ENCODE peak calls at places on chromosomes 6 and 20, in eight cellular contexts. H is HepG2, M is GM23338, T is PC-3, W is hepatocyte, F is mammary epithelial cell, O is GM12878, P is HCT116. S is an unnamed sample.
A peak's percentile ranks its signal among the peaks of the same experiment; 100 is the strongest.

GRCh38 chr6:71349976-71350615 is 61.5 kb downstream of the OGFRL1 start:
- DNase-seq in T (peak; percentile 65), W (no peak), H (no peak), O (no peak), M (no peak), F (no peak), P (no peak), S (no peak)

GRCh38 chr6:159094444-159095252 is 49.9 kb upstream of the TAGAP start:
- DNase-seq in F (no peak), P (no peak), H (no peak), W (no peak), T (no peak), M (no peak), O (no peak), S (no peak)

GRCh38 chr20:38452880-38453624 is 17.9 kb upstream of the SNHG17 start:
- DNase-seq in H (no peak), P (no peak), T (peak; percentile 78), O (no peak), W (peak; percentile 21), M (no peak), F (no peak), S (peak; percentile 94)

GRCh38 chr6:3740551-3741476 is 10.7 kb downstream of the PXDC1 start:
- DNase-seq in M (no peak), P (no peak), T (no peak), H (no peak), O (no peak), F (no peak), W (no peak), S (peak; percentile 48)

GRCh38 chr6:125215252-125215819 is 61.8 kb downstream of the TPD52L1 start:
- DNase-seq in M (no peak), F (no peak), O (no peak), W (no peak), P (no peak), H (no peak), T (no peak), S (no peak)

GRCh38 chr20:21396921-21397340 is 395 bp downstream of the NKX2-4 start:
- DNase-seq in H (no peak), P (no peak), M (peak; percentile 53), O (no peak), T (no peak), W (peak; percentile 20), F (no peak), S (peak; percentile 69)

GRCh38 chr6:20481281-20481680 is 53.0 kb upstream of the CDKAL1 start:
- DNase-seq in H (no peak), F (no peak), T (no peak), P (no peak), W (no peak), M (no peak), O (no peak), S (no peak)

GRCh38 chr6:90168693-90169131 is 127.9 kb downstream of the BACH2 start:
- DNase-seq in M (no peak), H (no peak), F (peak; percentile 79), P (no peak), T (peak; percentile 19), O (no peak), W (no peak), S (peak; percentile 86)

GRCh38 chr20:22805219-22805618 is 220.8 kb upstream of the FOXA2 start:
- DNase-seq in H (peak; percentile 17), P (no peak), M (peak; percentile 42), T (peak; percentile 33), W (peak; percentile 80), F (peak; percentile 89), O (no peak), S (no peak)

GRCh38 chr6:143127941-143128340 is 67.3 kb downstream of the AIG1 start:
- DNase-seq in P (no peak), T (no peak), O (no peak), W (no peak), H (no peak), F (no peak), M (no peak), S (no peak)

GRCh38 chr6:153568601-153569000 is 437.5 kb upstream of the RGS17 start:
- DNase-seq in M (no peak), H (no peak), O (no peak), W (no peak), T (no peak), P (no peak), F (no peak), S (no peak)

GRCh38 chr6:154252676-154253075 is 103.9 kb downstream of the IPCEF1 start:
- DNase-seq in M (no peak), F (no peak), T (no peak), H (no peak), W (no peak), O (no peak), P (no peak), S (no peak)

GRCh38 chr6:69422474-69422873 is 374.3 kb downstream of the LMBRD1 start:
- DNase-seq in M (peak; percentile 2), P (no peak), O (no peak), F (no peak), W (no peak), T (no peak), H (no peak), S (no peak)

GRCh38 chr6:14452567-14453527 is 335.3 kb downstream of the CD83 start:
- DNase-seq in M (no peak), O (peak; percentile 4), F (no peak), H (no peak), P (no peak), T (no peak), W (no peak), S (no peak)

GRCh38 chr6:139372326-139373153 is 1.9 kb downstream of the CITED2 start:
- DNase-seq in P (no peak), O (no peak), W (no peak), M (no peak), H (no peak), T (peak; percentile 10), F (no peak), S (peak; percentile 72)

GRCh38 chr20:57428611-57429496 is 37.7 kb downstream of the RBM38 start:
- DNase-seq in O (no peak), F (no peak), P (no peak), H (peak; percentile 83), T (no peak), M (no peak), W (no peak), S (no peak)

GRCh38 chr6:14975124-14975815 is 270.6 kb upstream of the JARID2 start:
- DNase-seq in M (peak; percentile 64), T (no peak), P (no peak), O (no peak), F (no peak), H (no peak), W (no peak), S (no peak)

GRCh38 chr6:20674664-20675063 is 140.4 kb downstream of the CDKAL1 start:
- DNase-seq in H (no peak), P (no peak), T (no peak), F (no peak), O (no peak), M (no peak), W (no peak), S (no peak)

GRCh38 chr6:579339-579738 is 77.6 kb downstream of the HUS1B start:
- DNase-seq in T (peak; percentile 37), P (no peak), H (peak; percentile 25), M (no peak), F (no peak), W (peak; percentile 34), O (no peak), S (no peak)

GRCh38 chr20:42179768-42180167 is 561.6 kb upstream of the CHD6 start:
- DNase-seq in H (no peak), P (no peak), M (peak; percentile 1), W (peak; percentile 59), F (no peak), T (peak; percentile 6), O (no peak), S (no peak)

GRCh38 chr6:128520436-128521301 is at the start of gene PTPRK:
- DNase-seq in F (peak; percentile 91), P (peak; percentile 76), H (peak; percentile 90), M (peak; percentile 95), T (peak; percentile 89), W (peak; percentile 98), O (no peak), S (peak; percentile 96)
- TF ChIP-seq CTCF in F (peak; percentile 43), P (peak; percentile 42), H (peak; percentile 43), M (no peak), T (peak; percentile 25), W (peak; percentile 45), O (no peak), S (peak; percentile 24)

GRCh38 chr6:132515386-132515785 is 2.5 kb upstream of the STX7 start:
- DNase-seq in P (no peak), F (no peak), H (no peak), W (no peak), O (no peak), T (no peak), M (no peak), S (no peak)
- H2AFZ ChIP-seq in P (no peak overlapping the region), F (no peak overlapping the region), H (no peak overlapping the region), W (no peak overlapping the region), O (no peak overlapping the region), T (no peak overlapping the region), M (no peak overlapping the region), S (no peak overlapping the region)

GRCh38 chr20:16472045-16472872 is 101.0 kb downstream of the KIF16B start:
- DNase-seq in P (no peak), T (peak; percentile 85), W (peak; percentile 20), H (peak; percentile 24), F (peak; percentile 6), M (no peak), O (no peak), S (no peak)
- TF ChIP-seq CTCF in P (no peak), T (no peak), W (no peak), H (no peak), F (no peak), M (no peak), O (no peak), S (no peak)

GRCh38 chr6:107489636-107490567 is at the start of gene SOBP:
- DNase-seq in T (no peak), H (peak; percentile 44), F (peak; percentile 15), W (peak; percentile 78), P (no peak), M (peak; percentile 72), O (no peak), S (peak; percentile 93)

GRCh38 chr6:107488875-107489635 is 862 bp upstream of the SOBP start:
- DNase-seq in M (peak; percentile 86), F (peak; percentile 17), T (no peak), H (peak; percentile 44), W (peak; percentile 56), P (no peak), O (no peak), S (peak; percentile 93)

GRCh38 chr6:107490568-107491058 is 696 bp downstream of the SOBP start:
- DNase-seq in F (no peak), T (no peak), P (no peak), W (peak; percentile 27), O (no peak), H (no peak), M (no peak), S (peak; percentile 76)

GRCh38 chr6:107491791-107492674 is 2.1 kb downstream of the SOBP start:
- DNase-seq in H (peak; percentile 24), P (no peak), T (no peak), W (no peak), F (peak; percentile 70), O (no peak), M (no peak), S (peak; percentile 93)

DNA sequence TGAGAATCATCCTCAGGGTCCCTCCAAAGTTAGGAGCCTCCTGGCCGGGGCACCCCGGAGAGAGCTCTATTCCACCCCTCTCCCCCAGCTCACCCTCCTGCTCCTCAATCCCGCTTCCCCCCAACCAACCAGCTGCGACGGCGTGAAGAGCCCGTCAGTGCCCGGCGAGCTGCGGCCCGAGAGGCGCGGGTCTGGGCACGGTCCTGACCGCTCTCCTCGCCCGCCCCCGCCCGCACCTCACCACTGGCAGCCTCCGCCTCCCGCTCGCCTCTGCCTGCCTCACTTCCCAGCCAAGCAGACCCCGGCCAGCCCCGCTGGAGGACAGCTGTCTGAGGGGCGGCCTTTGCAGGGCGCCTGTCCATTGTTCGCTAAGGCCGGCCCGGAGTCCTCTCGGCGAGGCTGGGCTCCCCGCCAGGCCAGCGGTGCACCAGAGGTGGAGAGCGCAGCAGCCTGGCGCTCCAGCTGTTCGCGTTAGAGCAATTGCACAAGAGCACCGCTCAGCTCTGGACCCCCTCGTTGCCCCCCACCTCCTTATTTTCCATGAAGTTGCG is 1.2 kb downstream of the SOBP start:
- DNase-seq in T (no peak), O (no peak), F (peak; percentile 9), W (peak; percentile 69), P (no peak), H (peak; percentile 27), M (peak; percentile 80), S (peak; percentile 90)
- H2AFZ ChIP-seq in T (peak overlapping the region; percentile 93), O (no peak overlapping the region), F (peak overlapping the region; percentile 82), W (peak overlapping the region; percentile 82), P (peak overlapping the region; percentile 86), H (no peak overlapping the region), M (peak overlapping the region; percentile 97), S (peak overlapping the region; percentile 78)